ENCODE peak calls at places on chromosomes 2 and 18, in four cellular contexts. A is heart left ventricle, F is A549, N is NCI-H1048. U is an unnamed sample.

GRCh38 chr2:241008711-241009121 is 10.3 kb downstream of the SNED1 start:
- DNase-seq in A (no peak), N (no peak), F (no peak), U (no peak)

GRCh38 chr18:40417501-40417900 is 1537.5 kb upstream of the PIK3C3 start:
- DNase-seq in N (no peak), F (no peak), A (no peak), U (no peak)

GRCh38 chr2:113281920-113282746 is 3.4 kb upstream of the PAX8 start:
- DNase-seq in N (peak), A (no peak), F (no peak), U (no peak)

GRCh38 chr2:132391381-132391780 is 25.2 kb upstream of the GPR39 start:
- DNase-seq in F (no peak), A (no peak), N (no peak), U (no peak)

GRCh38 chr2:201633862-201634261 is 9.4 kb downstream of the TMEM237 start:
- DNase-seq in N (no peak), F (no peak), A (no peak), U (no peak)

GRCh38 chr2:151862688-151863087 is 34.5 kb upstream of the ARL5A start:
- DNase-seq in N (no peak), A (no peak), F (no peak), U (no peak)

GRCh38 chr2:222745836-222746559 is 74.5 kb downstream of the MOGAT1 start:
- DNase-seq in N (peak), A (no peak), F (no peak), U (no peak)

GRCh38 chr18:58579561-58580047 is 49.3 kb downstream of the ALPK2 start:
- DNase-seq in A (no peak), F (peak), N (no peak), U (no peak)

GRCh38 chr2:239932881-239933735 is 92.0 kb downstream of the NDUFA10 start:
- DNase-seq in N (no peak), F (no peak), A (peak), U (no peak)

GRCh38 chr2:240702640-240703011 is 11.0 kb downstream of the AQP12A start:
- DNase-seq in F (no peak), A (peak), N (no peak), U (no peak)

GRCh38 chr18:26482567-26482966 is 65.8 kb downstream of the KCTD1 start:
- DNase-seq in N (no peak), A (no peak), F (peak), U (no peak)

GRCh38 chr2:6905668-6906067 is 11.5 kb upstream of the RNF144A start:
- DNase-seq in A (no peak), F (no peak), N (no peak), U (no peak)

GRCh38 chr2:202237787-202238233 is 587 bp downstream of the SUMO1 start:
- DNase-seq in A (no peak), N (no peak), F (peak), U (no peak)

GRCh38 chr2:46171996-46172546 is 125.1 kb upstream of the EPAS1 start:
- DNase-seq in A (no peak), F (peak), N (no peak), U (no peak)

GRCh38 chr18:48161911-48162698 is 231.6 kb upstream of the SMAD2 start:
- DNase-seq in F (peak), N (no peak), A (no peak), U (no peak)

GRCh38 chr2:1716441-1716840 is 27.9 kb downstream of the PXDN start:
- DNase-seq in N (no peak), F (no peak), A (no peak), U (no peak)

GRCh38 chr2:84247532-84247931 is 211.5 kb downstream of the SUCLG1 start:
- DNase-seq in A (no peak), F (peak), N (peak), U (no peak)

GRCh38 chr2:239957681-239958181 is 67.4 kb downstream of the NDUFA10 start:
- DNase-seq in A (peak), F (no peak), N (no peak), U (no peak)

GRCh38 chr2:109139002-109139401 is 10.0 kb downstream of the SH3RF3 start:
- DNase-seq in N (no peak), F (no peak), A (no peak), U (no peak)

GRCh38 chr2:149860276-149860921 is 272.8 kb upstream of the MMADHC start:
- DNase-seq in N (no peak), F (no peak), A (no peak), U (peak)

GRCh38 chr2:176121377-176122111 is 975 bp upstream of the HOXD9 start:
- DNase-seq in N (no peak), F (no peak), A (no peak), U (no peak)

GRCh38 chr2:178859760-178860159 is 52.5 kb upstream of the TTN start:
- DNase-seq in A (no peak), F (no peak), N (no peak), U (no peak)

GRCh38 chr2:226478121-226478809 is 321.4 kb downstream of the IRS1 start:
- DNase-seq in N (no peak), A (no peak), F (peak), U (peak)

GRCh38 chr2:170113168-170113567 is 64.8 kb upstream of the MYO3B start:
- DNase-seq in N (no peak), A (no peak), F (no peak), U (no peak)

GRCh38 chr2:170212625-170213280 is 34.8 kb downstream of the MYO3B start:
- DNase-seq in N (no peak), A (no peak), F (no peak), U (no peak)

GRCh38 chr2:204920776-204921175 is 375.5 kb downstream of the PARD3B start:
- DNase-seq in N (no peak), A (no peak), F (no peak), U (no peak)

GRCh38 chr18:70598406-70598805 is 309.6 kb downstream of the SOCS6 start:
- DNase-seq in F (no peak), A (no peak), N (no peak), U (no peak)

GRCh38 chr2:225274751-225275150 is 124.8 kb upstream of the NYAP2 start:
- DNase-seq in F (peak), N (no peak), A (no peak), U (peak)

GRCh38 chr2:116718451-116718850 is 1096.0 kb upstream of the DDX18 start:
- DNase-seq in F (no peak), N (no peak), A (no peak), U (no peak)

GRCh38 chr2:598043-598802 is 79.0 kb downstream of the TMEM18 start:
- DNase-seq in F (no peak), A (no peak), N (no peak), U (peak)

GRCh38 chr18:62655520-62656219 is 59.7 kb upstream of the PHLPP1 start:
- DNase-seq in F (no peak), N (no peak), A (no peak), U (no peak)

GRCh38 chr2:15911686-15912085 is 28.7 kb upstream of the MYCN start:
- DNase-seq in N (no peak), A (no peak), F (no peak), U (no peak)